ENCODE peak calls at places on chromosome 11, in nine cellular contexts. H is uterus, X is IMR-90, T is body of pancreas, Z is H1, W is upper lobe of right lung, U is right atrium auricular region, J is PC-9, E is stomach. D is an unnamed sample. For H3K9me3 and H3K36me3, the result is how much of the 10 kb centered on the place peaks cover.

GRCh38 chr11:48307760-48308386 is 1.9 kb downstream of the OR4S1 start:
- DNase-seq in U (peak), J (peak), X (peak), E (peak), W (no peak), Z (no peak), H (no peak), T (peak), D (peak)

GRCh38 chr11:46639197-46639839 is 22.0 kb downstream of the ATG13 start:
- DNase-seq in X (no peak), E (no peak), U (no peak), Z (no peak), H (no peak), T (no peak), W (no peak), J (no peak), D (no peak)

GRCh38 chr11:19832166-19832750 is 119.6 kb downstream of the NAV2 start:
- DNase-seq in W (no peak), H (no peak), E (no peak), J (no peak), U (no peak), Z (no peak), X (no peak), T (no peak), D (no peak)

GRCh38 chr11:107791343-107792048 is 67.1 kb downstream of the SLC35F2 start:
- DNase-seq in X (no peak), H (no peak), Z (no peak), W (no peak), T (no peak), J (no peak), E (no peak), U (no peak), D (no peak)

GRCh38 chr11:74069146-74070046 is 60.5 kb upstream of the UCP3 start:
- DNase-seq in Z (no peak), T (peak), W (no peak), X (peak), H (no peak), J (peak), U (no peak), E (peak), D (no peak)

GRCh38 chr11:64796757-64797541 is 6.1 kb downstream of the MAP4K2 start:
- DNase-seq in H (no peak), E (no peak), T (no peak), X (no peak), J (no peak), W (no peak), Z (no peak), U (no peak), D (no peak)

GRCh38 chr11:94424662-94425061 is 23.4 kb upstream of the GPR83 start:
- DNase-seq in T (no peak), X (peak), Z (no peak), W (no peak), J (no peak), H (no peak), U (no peak), E (no peak), D (no peak)

GRCh38 chr11:78168539-78169477 is 19.6 kb downstream of the KCTD21 start:
- DNase-seq in X (peak), W (no peak), U (peak), J (no peak), E (peak), Z (no peak), H (peak), T (peak), D (peak)

GRCh38 chr11:11827272-11827671 is 14.5 kb upstream of the USP47 start:
- DNase-seq in X (no peak), T (no peak), W (no peak), J (no peak), E (no peak), Z (no peak), U (no peak), H (no peak), D (no peak)

GRCh38 chr11:44188643-44189042 is 93.2 kb downstream of the EXT2 start:
- DNase-seq in U (no peak), H (no peak), X (peak), E (no peak), T (no peak), J (no peak), Z (no peak), W (no peak), D (no peak)

GRCh38 chr11:74783241-74783871 is 34.7 kb downstream of the RNF169 start:
- DNase-seq in H (no peak), T (no peak), Z (no peak), U (no peak), X (peak), E (no peak), W (no peak), J (no peak), D (no peak)

GRCh38 chr11:122727101-122727929 is 71.8 kb downstream of the UBASH3B start:
- DNase-seq in Z (no peak), W (no peak), J (no peak), X (no peak), E (no peak), U (no peak), H (no peak), T (no peak), D (no peak)

GRCh38 chr11:86888164-86888977 is 66.8 kb downstream of the FZD4 start:
- DNase-seq in J (no peak), H (no peak), T (no peak), U (no peak), E (no peak), Z (no peak), X (peak), W (no peak), D (no peak)

GRCh38 chr11:127191689-127192088 is 191.1 kb upstream of the KIRREL3 start:
- DNase-seq in Z (no peak), J (no peak), E (no peak), T (no peak), U (no peak), X (no peak), H (no peak), W (no peak), D (no peak)

GRCh38 chr11:117199916-117200812 is 994 bp downstream of the TAGLN start:
- DNase-seq in H (no peak), U (no peak), W (no peak), E (no peak), J (no peak), X (no peak), Z (no peak), T (no peak), D (no peak)

GRCh38 chr11:93169950-93170561 is 27.7 kb downstream of the SLC36A4 start:
- DNase-seq in Z (no peak), J (no peak), W (no peak), U (no peak), T (no peak), H (no peak), X (peak), E (no peak), D (no peak)

GRCh38 chr11:61963282-61964057 is 4.0 kb downstream of the FTH1 start:
- DNase-seq in X (peak), E (no peak), Z (no peak), W (peak), U (peak), J (no peak), T (no peak), H (no peak), D (no peak)

GRCh38 chr11:128559496-128560103 is 27.8 kb downstream of the ETS1 start:
- DNase-seq in T (no peak), U (no peak), J (no peak), X (no peak), E (no peak), Z (no peak), H (no peak), W (no peak), D (no peak)

GRCh38 chr11:304915-305833 is 2.4 kb upstream of the IFITM2 start:
- DNase-seq in H (peak), J (peak), Z (no peak), X (peak), T (peak), U (peak), W (peak), E (peak), D (no peak)

GRCh38 chr11:22521226-22521625 is 104.4 kb downstream of the FANCF start:
- DNase-seq in E (no peak), X (peak), J (no peak), H (no peak), T (no peak), Z (no peak), U (no peak), W (no peak), D (no peak)

GRCh38 chr11:11543656-11544055 is 78.1 kb downstream of the GALNT18 start:
- DNase-seq in X (no peak), H (no peak), J (no peak), U (no peak), W (no peak), E (no peak), T (no peak), Z (no peak), D (no peak)

GRCh38 chr11:126978155-126978554 is 22.4 kb downstream of the KIRREL3 start:
- DNase-seq in Z (peak), T (no peak), J (peak), E (no peak), W (no peak), U (no peak), H (no peak), X (no peak), D (no peak)

GRCh38 chr11:128814856-128815705 is 52.0 kb downstream of the KCNJ1 start:
- DNase-seq in Z (peak), U (peak), J (peak), H (peak), E (no peak), W (no peak), T (peak), X (peak), D (no peak)

GRCh38 chr11:1747753-1748466 is 2.5 kb downstream of the IFITM10 start:
- DNase-seq in T (no peak), J (no peak), X (no peak), Z (no peak), W (peak), U (no peak), H (no peak), E (no peak), D (no peak)

GRCh38 chr11:2303627-2304155 is 1.9 kb downstream of the TSPAN32 start:
- DNase-seq in J (no peak), Z (no peak), X (no peak), W (peak), U (peak), T (peak), H (no peak), E (peak), D (no peak)

GRCh38 chr11:123707606-123708205 is 33.8 kb downstream of the ZNF202 start:
- DNase-seq in T (peak), W (no peak), J (peak), Z (peak), H (peak), E (peak), U (no peak), X (peak), D (peak)

GRCh38 chr11:66278396-66279091 is 569 bp downstream of the CNIH2 start:
- DNase-seq in X (no peak), W (no peak), J (no peak), U (no peak), Z (no peak), E (no peak), H (no peak), T (no peak), D (no peak)

GRCh38 chr11:68460741-68461283 is at the start of gene PPP6R3:
- DNase-seq in X (no peak), H (no peak), U (no peak), J (no peak), Z (no peak), W (no peak), T (no peak), E (no peak), D (no peak)

GRCh38 chr11:114121744-114122504 is 62.4 kb downstream of the ZBTB16 start:
- DNase-seq in W (no peak), Z (no peak), J (no peak), X (no peak), T (no peak), E (no peak), H (no peak), U (no peak), D (no peak)

GRCh38 chr11:61131586-61131985 is 29.3 kb downstream of the CD5 start:
- DNase-seq in X (no peak), J (no peak), Z (no peak), E (no peak), T (no peak), U (no peak), H (no peak), W (no peak), D (no peak)

GRCh38 chr11:23789938-23790371 is 706.9 kb upstream of the LUZP2 start:
- DNase-seq in E (peak), W (no peak), J (no peak), T (no peak), Z (no peak), X (peak), H (no peak), U (no peak), D (no peak)

GRCh38 chr11:106263527-106263926 is 186.1 kb downstream of the AASDHPPT start:
- DNase-seq in Z (no peak), X (no peak), U (no peak), W (no peak), J (no peak), H (no peak), E (no peak), T (no peak), D (no peak)

GRCh38 chr11:106262852-106263251 is 185.4 kb downstream of the AASDHPPT start:
- DNase-seq in T (no peak), W (no peak), X (no peak), J (no peak), E (no peak), U (no peak), Z (no peak), H (no peak), D (no peak)
- H3K9me3 ChIP-seq in T (under half), W (under half), X (under half), J (under half), E (under half), U (under half), Z (under half), H (under half), D (under half)

GRCh38 chr11:120109531-120109930 is 28.4 kb downstream of the TRIM29 start:
- DNase-seq in T (no peak), J (no peak), U (no peak), X (no peak), H (no peak), W (no peak), E (no peak), Z (no peak), D (no peak)

GRCh38 chr11:120108785-120109168 is 29.1 kb downstream of the TRIM29 start:
- DNase-seq in X (no peak), T (no peak), J (no peak), U (no peak), Z (no peak), E (no peak), W (no peak), H (no peak), D (no peak)

GRCh38 chr11:120108154-120108784 is 29.6 kb downstream of the TRIM29 start:
- DNase-seq in Z (peak), J (peak), W (peak), X (peak), E (peak), U (no peak), H (peak), T (peak), D (peak)

GRCh38 chr11:120115272-120116000 is 22.5 kb downstream of the TRIM29 start:
- DNase-seq in T (no peak), Z (no peak), H (no peak), U (no peak), E (no peak), X (no peak), W (no peak), J (no peak), D (no peak)

GRCh38 chr11:120112174-120112796 is 25.6 kb downstream of the TRIM29 start:
- DNase-seq in E (no peak), X (no peak), U (no peak), H (no peak), T (no peak), W (no peak), J (no peak), Z (no peak), D (no peak)
- H3K36me3 ChIP-seq in E (under half), X (under half), U (under half), H (under half), T (under half), W (under half), J (under half), Z (under half), D (under half)

GRCh38 chr11:124762077-124762623 is at the start of gene ESAM:
- DNase-seq in X (no peak), J (peak), U (no peak), T (peak), E (peak), Z (no peak), W (peak), H (no peak), D (no peak)
- TF ChIP-seq CTCF in X (no peak), J (no peak), U (no peak), T (no peak), E (no peak), Z (no peak), W (no peak), H (no peak), D (no peak)

GRCh38 chr11:32428665-32429293 is 6.6 kb downstream of the WT1 start:
- DNase-seq in T (no peak), E (no peak), W (no peak), H (peak), U (no peak), J (no peak), Z (no peak), X (no peak), D (no peak)
- H3K9me3 ChIP-seq in T (under half), E (under half), W (under half), H (under half), U (under half), J (under half), Z (under half), X (under half), D (under half)

GRCh38 chr11:36002196-36002595 is 58.3 kb downstream of the LDLRAD3 start:
- DNase-seq in U (no peak), J (no peak), T (no peak), H (no peak), Z (peak), X (no peak), W (no peak), E (no peak), D (no peak)
- H3K36me3 ChIP-seq in U (under half), J (under half), T (under half), H (under half), Z (under half), X (under half), W (under half), E (under half), D (under half)

GRCh38 chr11:15901790-15902189 is 454.6 kb downstream of the SOX6 start:
- DNase-seq in T (no peak), J (no peak), W (peak), X (no peak), Z (no peak), H (no peak), U (no peak), E (peak), D (no peak)

GRCh38 chr11:15897211-15897960 is 459.0 kb downstream of the SOX6 start:
- DNase-seq in U (no peak), Z (no peak), W (peak), E (no peak), X (peak), H (no peak), J (peak), T (no peak), D (no peak)

GRCh38 chr11:15905334-15905733 is 451.0 kb downstream of the SOX6 start:
- DNase-seq in X (no peak), H (no peak), W (peak), E (peak), U (no peak), Z (no peak), J (no peak), T (no peak), D (no peak)

GRCh38 chr11:15903246-15903645 is 453.1 kb downstream of the SOX6 start:
- DNase-seq in W (peak), J (peak), H (no peak), T (no peak), Z (no peak), E (no peak), X (no peak), U (no peak), D (peak)

DNA sequence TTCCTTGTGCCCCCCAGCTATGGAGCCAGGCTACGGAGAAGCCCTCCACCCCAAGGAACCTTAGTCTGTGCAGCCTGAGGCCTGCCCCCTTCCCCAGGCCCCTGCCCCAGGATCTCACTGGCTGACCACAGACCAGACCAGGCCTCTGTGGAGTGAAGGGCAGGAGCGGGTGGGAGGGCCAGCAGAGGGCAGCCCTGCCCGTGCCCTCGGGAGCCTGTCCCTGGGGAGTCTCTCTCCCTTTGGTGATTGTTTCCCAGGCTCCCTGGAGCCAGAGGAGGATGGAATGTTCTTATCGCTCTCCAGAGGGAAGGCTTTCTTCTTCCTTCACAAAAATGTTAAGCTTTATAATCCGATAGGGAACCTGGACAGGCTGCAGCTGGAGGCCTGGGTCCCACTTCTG is 455.3 kb downstream of the SOX6 start:
- DNase-seq in H (no peak), U (no peak), E (no peak), J (no peak), W (peak), T (peak), X (no peak), Z (no peak), D (no peak)
- TF ChIP-seq CTCF in H (no peak), U (peak), E (no peak), J (no peak), W (no peak), T (peak), X (peak), Z (no peak), D (no peak)

DNA sequence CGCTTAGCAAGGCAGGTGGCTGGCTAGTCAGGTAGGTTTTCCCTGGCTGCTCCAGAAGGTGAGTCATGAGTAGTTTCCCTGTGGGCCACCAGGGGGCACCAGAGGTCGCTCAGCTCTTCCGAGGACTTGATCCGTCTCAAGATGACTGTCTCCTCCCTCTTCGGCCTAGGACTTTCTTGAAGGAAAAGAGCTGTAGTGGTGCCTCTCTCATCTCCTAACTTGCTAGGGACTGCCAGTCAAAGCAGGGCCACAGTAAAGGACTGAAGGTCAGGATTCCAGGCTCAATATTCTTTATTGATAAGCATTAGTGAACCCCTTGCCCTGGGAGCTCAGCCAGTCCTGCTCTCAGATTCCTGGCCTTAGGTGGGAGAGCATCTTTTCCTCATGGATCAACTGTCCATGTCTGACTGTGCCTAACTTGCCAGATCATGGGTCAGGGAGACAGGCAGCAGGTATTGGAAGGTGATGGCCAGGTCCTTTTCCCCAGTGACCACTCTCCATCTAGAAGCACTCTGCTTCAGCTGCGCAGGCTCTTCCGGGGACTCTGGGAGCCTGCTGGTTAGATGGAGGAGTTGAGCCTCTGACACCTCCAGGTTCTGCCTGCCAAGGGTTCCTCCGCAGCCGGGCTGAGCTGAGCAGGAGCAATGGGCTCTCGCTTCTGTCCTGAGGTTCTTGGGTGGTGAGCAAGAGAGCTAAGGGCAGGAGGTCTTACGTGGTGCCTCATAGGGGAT is 1.9 kb downstream of the POLD4 start:
- DNase-seq in U (no peak), Z (no peak), J (peak), W (peak), H (peak), X (peak), T (peak), E (peak), D (no peak)
- H3K9me3 ChIP-seq in U (under half), Z (under half), J (under half), W (under half), H (under half), X (under half), T (under half), E (under half), D (under half)

D was measured in BE2C.